ENCODE peak calls at places on chromosomes 6 and 20, in six cellular contexts. O, Z, T, E, I and L are unnamed samples.

GRCh38 chr6:158752613-158753012 is 66.6 kb downstream of the EZR start:
- DNase-seq in O (no peak), Z (no peak), T (no peak), E (no peak), I (no peak), L (no peak)

GRCh38 chr6:31710490-31711219 is 4.0 kb downstream of the LY6G6F start:
- DNase-seq in O (no peak), Z (no peak), T (no peak), E (no peak), I (peak), L (no peak)

GRCh38 chr6:8645212-8645611 is 209.9 kb upstream of the SLC35B3 start:
- DNase-seq in O (no peak), Z (no peak), T (no peak), E (no peak), I (no peak), L (no peak)

GRCh38 chr6:159106627-159107241 is 61.9 kb upstream of the TAGAP start:
- DNase-seq in O (peak), Z (no peak), T (peak), E (peak), I (peak), L (peak)

GRCh38 chr6:41073203-41073967 is 611 bp downstream of the NFYA start:
- DNase-seq in O (peak), Z (peak), T (peak), E (peak), I (peak), L (peak)

GRCh38 chr6:137266032-137266586 is 46.9 kb upstream of the IFNGR1 start:
- DNase-seq in O (no peak), Z (no peak), T (no peak), E (no peak), I (no peak), L (peak)

GRCh38 chr6:2133718-2134310 is 111.6 kb downstream of the GMDS start:
- DNase-seq in O (no peak), Z (no peak), T (no peak), E (no peak), I (no peak), L (no peak)

GRCh38 chr20:40008177-40008576 is 680.9 kb downstream of the MAFB start:
- DNase-seq in O (peak), Z (no peak), T (no peak), E (no peak), I (peak), L (no peak)

GRCh38 chr6:113763883-113764282 is 93.3 kb upstream of the MARCKS start:
- DNase-seq in O (peak), Z (no peak), T (no peak), E (no peak), I (peak), L (peak)

GRCh38 chr6:167572106-167572505 is 247.2 kb downstream of the TTLL2 start:
- DNase-seq in O (no peak), Z (no peak), T (no peak), E (no peak), I (no peak), L (no peak)

GRCh38 chr6:111238464-111239119 is 151.3 kb downstream of the SLC16A10 start:
- DNase-seq in O (peak), Z (no peak), T (no peak), E (no peak), I (no peak), L (peak)

GRCh38 chr6:85772641-85773040 is 130.0 kb upstream of the SYNCRIP start:
- DNase-seq in O (no peak), Z (no peak), T (no peak), E (no peak), I (no peak), L (no peak)

GRCh38 chr6:4185846-4186245 is 50.5 kb upstream of the ECI2 start:
- DNase-seq in O (no peak), Z (no peak), T (no peak), E (no peak), I (no peak), L (no peak)
- H2BK15ac ChIP-seq in O (no peak), Z (no peak), T (no peak), E (no peak), I (no peak), L (no peak)

GRCh38 chr6:146029573-146030184 is 817 bp downstream of the GRM1 start:
- DNase-seq in O (no peak), Z (no peak), T (no peak), E (no peak), I (no peak), L (no peak)
- H2BK15ac ChIP-seq in O (no peak), Z (no peak), T (no peak), E (no peak), I (no peak), L (no peak)

GRCh38 chr20:59724457-59725366 is 120.4 kb downstream of the PHACTR3 start:
- DNase-seq in O (no peak), Z (no peak), T (no peak), E (no peak), I (no peak), L (no peak)
- H2BK15ac ChIP-seq in O (no peak), Z (no peak), T (no peak), E (no peak), I (no peak), L (no peak)

GRCh38 chr6:66183982-66184555 is 477.0 kb upstream of the EYS start:
- DNase-seq in O (peak), Z (no peak), T (no peak), E (no peak), I (no peak), L (no peak)
- H2BK15ac ChIP-seq in O (no peak), Z (no peak), T (no peak), E (no peak), I (no peak), L (no peak)

DNA sequence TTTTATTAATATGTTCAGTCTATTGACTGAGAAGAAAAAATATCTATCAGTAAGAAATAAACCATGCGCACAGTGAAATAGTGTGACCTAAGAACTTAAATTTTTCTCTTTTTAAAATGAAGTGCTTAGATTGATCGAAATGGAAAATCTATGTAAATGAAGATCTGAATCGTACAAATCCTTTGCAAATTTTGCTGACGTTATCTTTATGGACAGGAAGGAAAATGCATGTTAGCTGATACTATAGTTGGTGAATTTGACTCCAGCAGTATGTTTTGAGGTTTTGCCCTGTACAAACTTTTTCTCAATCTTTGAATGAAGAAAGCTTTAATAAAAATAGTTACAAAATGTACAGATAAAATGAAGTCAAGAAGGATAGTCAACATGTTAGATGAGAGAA is 82.9 kb downstream of the NRN1 start:
- DNase-seq in O (no peak), Z (no peak), T (no peak), E (no peak), I (no peak), L (no peak)
- H2BK15ac ChIP-seq in O (no peak), Z (no peak), T (no peak), E (no peak), I (no peak), L (no peak)

GRCh38 chr6:66096679-66097078 is 389.7 kb upstream of the EYS start:
- DNase-seq in O (no peak), Z (no peak), T (no peak), E (no peak), I (no peak), L (no peak)
- H2BK15ac ChIP-seq in O (no peak), Z (no peak), T (no peak), E (no peak), I (no peak), L (no peak)

DNA sequence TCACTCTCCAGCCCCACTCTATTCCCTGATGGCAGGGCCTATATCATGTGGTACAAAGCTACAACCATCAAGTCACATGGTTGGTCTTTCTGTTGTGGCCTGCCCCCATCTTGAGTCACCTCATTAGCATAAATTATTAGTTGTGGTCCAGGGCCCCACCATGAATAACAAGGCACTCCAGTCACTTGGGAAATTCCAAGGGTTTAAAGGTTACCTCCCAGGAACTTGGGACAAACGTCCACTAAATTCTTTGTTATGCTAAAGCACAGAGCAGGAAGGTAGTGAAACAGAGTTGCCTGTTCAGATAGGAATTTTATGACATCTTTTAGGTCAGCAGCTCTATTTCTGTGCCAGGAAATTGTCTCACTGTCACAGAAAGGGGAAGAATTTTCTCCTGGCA is 193.7 kb downstream of the SLC35F1 start:
- DNase-seq in O (no peak), Z (no peak), T (no peak), E (no peak), I (peak), L (no peak)
- H2BK15ac ChIP-seq in O (no peak), Z (no peak), T (no peak), E (no peak), I (no peak), L (no peak)

GRCh38 chr6:37938909-37939308 is 119.4 kb downstream of the ZFAND3 start:
- DNase-seq in O (peak), Z (no peak), T (no peak), E (no peak), I (no peak), L (peak)
- H2BK15ac ChIP-seq in O (no peak), Z (no peak), T (no peak), E (no peak), I (no peak), L (no peak)

GRCh38 chr6:82283771-82284420 is 36.4 kb upstream of the IBTK start:
- DNase-seq in O (no peak), Z (no peak), T (peak), E (no peak), I (peak), L (no peak)
- H2BK15ac ChIP-seq in O (no peak), Z (no peak), T (no peak), E (no peak), I (no peak), L (no peak)

DNA sequence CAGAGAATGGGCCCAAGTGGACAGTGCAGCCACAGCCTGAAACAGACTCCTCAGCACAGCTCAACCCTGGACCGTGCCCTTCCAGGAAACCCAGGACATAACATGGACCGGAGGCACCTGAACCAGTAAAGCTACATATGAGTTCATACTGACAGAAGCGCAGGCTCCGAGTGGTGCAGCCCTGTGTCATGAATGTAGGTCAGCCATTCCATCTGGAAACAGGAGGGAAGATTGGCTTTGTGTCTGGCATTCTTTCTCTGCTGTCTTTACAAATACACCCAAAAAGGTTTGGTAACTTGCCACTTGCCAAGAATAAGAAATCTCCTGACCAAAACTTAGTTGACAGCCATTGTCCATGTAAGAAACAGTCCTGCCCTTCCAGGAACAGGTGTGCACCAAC is 366.6 kb downstream of the RNGTT start:
- DNase-seq in O (no peak), Z (no peak), T (no peak), E (no peak), I (no peak), L (no peak)
- H2BK15ac ChIP-seq in O (no peak), Z (no peak), T (no peak), E (no peak), I (no peak), L (no peak)